ENCODE peak calls at places on chromosomes 13 and 19, in nine cellular contexts. H, P, U, O, J, C, G, S and Q are unnamed samples.

GRCh38 chr19:4062576-4063368 is 3.9 kb downstream of the ZBTB7A start:
- DNase-seq in H (no peak), P (peak; percentile 55), U (no peak), O (no peak), J (no peak), C (no peak), G (no peak), S (no peak), Q (no peak)

GRCh38 chr13:95233026-95233635 is 68.1 kb downstream of the ABCC4 start:
- DNase-seq in H (no peak), P (no peak), U (no peak), O (no peak), J (no peak), C (no peak), G (no peak), S (no peak), Q (no peak)

GRCh38 chr19:38557205-38557799 is 60.5 kb downstream of the MAP4K1 start:
- DNase-seq in H (no peak), P (peak; percentile 58), U (peak; percentile 29), O (no peak), J (no peak), C (no peak), G (no peak), S (no peak), Q (no peak)

GRCh38 chr19:13234518-13234917 is 84.3 kb downstream of the IER2 start:
- DNase-seq in H (peak; percentile 35), P (peak; percentile 72), U (peak; percentile 73), O (no peak), J (peak; percentile 79), C (peak; percentile 67), G (peak; percentile 62), S (peak; percentile 76), Q (peak; percentile 87)

GRCh38 chr13:27504126-27504525 is 53.8 kb upstream of the MTIF3 start:
- DNase-seq in H (no peak), P (no peak), U (no peak), O (no peak), J (no peak), C (no peak), G (no peak), S (no peak), Q (no peak)

GRCh38 chr13:46134961-46135522 is 30.2 kb upstream of the CPB2 start:
- DNase-seq in H (no peak), P (no peak), U (peak; percentile 47), O (peak; percentile 2), J (no peak), C (peak; percentile 87), G (peak; percentile 49), S (peak; percentile 18), Q (peak; percentile 54)

GRCh38 chr19:49422407-49423277 is 599 bp downstream of the PTH2 start:
- DNase-seq in H (no peak), P (peak; percentile 72), U (no peak), O (peak; percentile 17), J (no peak), C (peak; percentile 26), G (peak; percentile 41), S (peak; percentile 92), Q (peak; percentile 93)

GRCh38 chr19:10283301-10283733 is 3.4 kb upstream of the ICAM4 start:
- DNase-seq in H (peak; percentile 78), P (no peak), U (no peak), O (no peak), J (no peak), C (no peak), G (peak; percentile 14), S (no peak), Q (no peak)

GRCh38 chr19:4197625-4198466 is 15.4 kb downstream of the ANKRD24 start:
- DNase-seq in H (no peak), P (no peak), U (no peak), O (no peak), J (no peak), C (no peak), G (no peak), S (peak; percentile 74), Q (peak; percentile 80)

GRCh38 chr13:80299046-80299445 is 41.9 kb downstream of the SPRY2 start:
- DNase-seq in H (no peak), P (no peak), U (no peak), O (no peak), J (no peak), C (no peak), G (no peak), S (no peak), Q (no peak)

GRCh38 chr13:80297503-80297902 is 43.4 kb downstream of the SPRY2 start:
- DNase-seq in H (no peak), P (no peak), U (no peak), O (no peak), J (no peak), C (no peak), G (no peak), S (no peak), Q (no peak)

GRCh38 chr13:80296638-80297037 is 44.3 kb downstream of the SPRY2 start:
- DNase-seq in H (no peak), P (no peak), U (no peak), O (no peak), J (peak; percentile 57), C (no peak), G (no peak), S (no peak), Q (peak; percentile 51)

DNA sequence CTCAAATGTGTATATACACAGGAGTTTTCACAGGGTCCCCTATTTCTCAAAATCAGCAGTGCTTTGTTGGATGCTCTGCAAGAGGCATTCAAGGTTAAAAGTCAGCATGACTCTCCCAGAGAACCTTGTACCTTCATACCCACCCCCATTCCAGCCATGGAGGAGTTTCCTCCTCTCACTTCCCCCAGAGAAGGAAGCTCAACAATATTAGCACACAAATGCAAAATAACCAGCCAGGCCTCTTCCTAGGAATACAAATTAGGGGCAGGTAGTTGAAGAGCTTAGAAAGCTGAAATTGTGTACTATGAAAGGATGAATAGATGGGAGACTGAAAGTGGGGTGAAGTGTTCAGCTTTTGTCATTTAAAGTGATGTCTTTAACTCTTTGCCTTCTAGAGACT is 43.8 kb downstream of the SPRY2 start:
- DNase-seq in H (no peak), P (no peak), U (no peak), O (no peak), J (no peak), C (no peak), G (peak; percentile 8), S (no peak), Q (peak; percentile 57)
- H3K27ac ChIP-seq in H (no peak overlapping the region), P (no peak overlapping the region), U (no peak overlapping the region), O (no peak overlapping the region), J (no peak overlapping the region), C (no peak overlapping the region), G (no peak overlapping the region), S (no peak overlapping the region), Q (peak overlapping the region; percentile 64)

DNA sequence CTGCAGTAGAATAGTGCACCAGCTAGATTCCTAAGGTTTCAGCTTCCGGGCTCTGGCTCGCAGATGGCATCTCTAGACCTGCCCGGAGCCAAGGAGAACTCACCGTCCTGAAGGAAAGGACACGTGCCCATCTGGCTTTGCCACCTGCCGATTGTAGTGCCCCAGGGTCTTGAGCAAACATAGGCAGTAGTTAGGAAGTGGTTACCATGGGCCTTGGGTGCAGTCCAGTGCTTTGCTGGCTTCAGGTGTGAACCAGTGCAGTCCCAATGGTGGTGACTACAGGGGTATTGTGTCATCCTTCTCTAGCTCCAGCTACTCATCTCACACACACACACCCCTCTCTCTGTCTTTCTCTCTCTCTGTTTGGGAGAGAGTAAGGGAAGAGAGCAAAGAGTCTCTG is 61.4 kb upstream of the TEX29 start:
- DNase-seq in H (peak; percentile 22), P (no peak), U (no peak), O (no peak), J (no peak), C (no peak), G (no peak), S (no peak), Q (no peak)
- H3K36me3 ChIP-seq in H (peaks cover 4% of the 10 kb centered on the region), P (peaks cover 3% of the 10 kb centered on the region), U (peaks cover 46% of the 10 kb centered on the region), O (peaks cover 24% of the 10 kb centered on the region), J (peaks cover 5% of the 10 kb centered on the region), C (no peaks in the 10 kb centered on the region), G (no peaks in the 10 kb centered on the region), S (peaks cover 4% of the 10 kb centered on the region), Q (peaks cover 32% of the 10 kb centered on the region)

GRCh38 chr19:8463343-8463742 is 18.6 kb downstream of the HNRNPM start:
- DNase-seq in H (no peak), P (no peak), U (no peak), O (no peak), J (no peak), C (no peak), G (no peak), S (no peak), Q (no peak)

GRCh38 chr19:8461376-8461775 is 16.6 kb downstream of the HNRNPM start:
- DNase-seq in H (no peak), P (no peak), U (no peak), O (no peak), J (no peak), C (no peak), G (no peak), S (no peak), Q (no peak)

GRCh38 chr19:8462601-8463000 is 17.8 kb downstream of the HNRNPM start:
- DNase-seq in H (no peak), P (no peak), U (no peak), O (no peak), J (no peak), C (no peak), G (no peak), S (no peak), Q (no peak)

GRCh38 chr19:8460516-8461298 is 15.9 kb downstream of the HNRNPM start:
- DNase-seq in H (no peak), P (no peak), U (no peak), O (no peak), J (no peak), C (no peak), G (no peak), S (no peak), Q (no peak)

GRCh38 chr19:8461891-8462290 is 17.1 kb downstream of the HNRNPM start:
- DNase-seq in H (no peak), P (no peak), U (no peak), O (no peak), J (no peak), C (no peak), G (no peak), S (no peak), Q (no peak)
- H3K4me1 ChIP-seq in H (peaks cover 7% of the 10 kb centered on the region), P (peaks cover 69% of the 10 kb centered on the region), U (peaks cover 49% of the 10 kb centered on the region), O (peaks cover 39% of the 10 kb centered on the region), J (peaks cover 4% of the 10 kb centered on the region), C (peaks cover 64% of the 10 kb centered on the region), G (peaks cover 47% of the 10 kb centered on the region), S (peaks cover 23% of the 10 kb centered on the region), Q (peaks cover 10% of the 10 kb centered on the region)

GRCh38 chr19:12208221-12208620 is 45.3 kb downstream of the ZNF136 start:
- DNase-seq in H (no peak), P (no peak), U (no peak), O (no peak), J (no peak), C (no peak), G (no peak), S (no peak), Q (no peak)

GRCh38 chr19:12205296-12205695 is 42.4 kb downstream of the ZNF136 start:
- DNase-seq in H (no peak), P (no peak), U (no peak), O (no peak), J (no peak), C (no peak), G (no peak), S (no peak), Q (no peak)

GRCh38 chr19:12198136-12198535 is 35.2 kb downstream of the ZNF136 start:
- DNase-seq in H (no peak), P (no peak), U (no peak), O (no peak), J (no peak), C (no peak), G (no peak), S (no peak), Q (no peak)

GRCh38 chr19:12200020-12200419 is 37.1 kb downstream of the ZNF136 start:
- DNase-seq in H (no peak), P (no peak), U (no peak), O (no peak), J (no peak), C (no peak), G (no peak), S (no peak), Q (no peak)

GRCh38 chr19:12202250-12202649 is 39.4 kb downstream of the ZNF136 start:
- DNase-seq in H (no peak), P (no peak), U (peak; percentile 66), O (no peak), J (no peak), C (peak; percentile 50), G (no peak), S (peak; percentile 48), Q (peak; percentile 49)
- H3K27ac ChIP-seq in H (no peak overlapping the region), P (no peak overlapping the region), U (no peak overlapping the region), O (no peak overlapping the region), J (no peak overlapping the region), C (no peak overlapping the region), G (no peak overlapping the region), S (no peak overlapping the region), Q (no peak overlapping the region)